ENCODE peak calls at places on chromosomes 16 and 17, in eight cellular contexts. F is psoas muscle; W is NCI-H446; T is fibroblast of lung; J is Jurkat, Clone E6-1; G is hepatic stellate cell; U is stimulated activated CD8-positive, alpha-beta memory T cell treated with anti-CD3 and anti-CD28 coated beads, Interleukin-7, amount 100 ng/mL, for 1 hour; Q is HuH-7.5. P is an unnamed sample.

GRCh38 chr16:27174798-27175197 is 28.5 kb upstream of the KDM8 start:
- DNase-seq in T (no peak), G (peak), W (no peak), Q (no peak), J (peak), F (no peak), U (no peak), P (no peak)

GRCh38 chr17:42153919-42154491 is 784 bp downstream of the RAB5C start:
- DNase-seq in W (no peak), F (no peak), U (no peak), T (peak), Q (no peak), G (no peak), J (no peak), P (no peak)

GRCh38 chr17:332558-333322 is 19.9 kb downstream of the RPH3AL start:
- DNase-seq in J (no peak), F (peak), G (no peak), U (no peak), T (no peak), Q (no peak), W (no peak), P (no peak)

GRCh38 chr16:81701296-81701970 is 77.7 kb upstream of the PLCG2 start:
- DNase-seq in U (no peak), W (no peak), T (no peak), G (no peak), J (no peak), Q (no peak), F (no peak), P (no peak)

GRCh38 chr16:84461029-84461415 is 43.4 kb downstream of the MEAK7 start:
- DNase-seq in Q (no peak), W (no peak), T (no peak), F (no peak), U (no peak), G (no peak), J (no peak), P (no peak)

GRCh38 chr16:67555795-67556212 is 6.5 kb upstream of the CTCF start:
- DNase-seq in W (no peak), F (no peak), U (no peak), Q (no peak), G (no peak), J (peak), T (peak), P (no peak)

GRCh38 chr17:31704483-31704882 is 154.6 kb downstream of the COPRS start:
- DNase-seq in J (no peak), T (no peak), F (no peak), G (no peak), Q (no peak), U (no peak), W (no peak), P (no peak)

GRCh38 chr17:3695723-3696411 is at the start of gene P2RX5:
- DNase-seq in W (no peak), J (peak), Q (no peak), T (no peak), G (no peak), U (no peak), F (peak), P (peak)

GRCh38 chr17:57597531-57598453 is 147.3 kb downstream of the CCDC182 start:
- DNase-seq in J (no peak), F (peak), G (peak), Q (peak), W (no peak), T (peak), U (no peak), P (no peak)

GRCh38 chr16:20899503-20900298 is 457 bp downstream of the DCUN1D3 start:
- DNase-seq in U (no peak), G (peak), T (no peak), Q (peak), W (no peak), F (no peak), J (no peak), P (no peak)

GRCh38 chr17:81509687-81510523 is 2.7 kb downstream of the ACTG1 start:
- DNase-seq in Q (no peak), J (no peak), F (no peak), T (no peak), G (no peak), U (no peak), W (no peak), P (no peak)

GRCh38 chr17:71180801-71181385 is 939.9 kb upstream of the SOX9 start:
- DNase-seq in G (no peak), J (no peak), Q (no peak), F (no peak), T (peak), W (peak), U (no peak), P (no peak)

GRCh38 chr16:29852654-29853053 is 10.4 kb downstream of the CDIPT start:
- DNase-seq in Q (no peak), J (no peak), G (peak), F (no peak), T (peak), U (no peak), W (no peak), P (no peak)

GRCh38 chr17:81868674-81869220 is 2.4 kb downstream of the ARHGDIA start:
- DNase-seq in G (peak), J (no peak), F (peak), U (no peak), W (no peak), T (peak), Q (no peak), P (no peak)

GRCh38 chr16:87129771-87130170 is 187.4 kb downstream of the C16orf95 start:
- DNase-seq in G (peak), J (no peak), U (no peak), F (no peak), W (no peak), T (no peak), Q (no peak), P (no peak)

GRCh38 chr17:62674841-62675240 is 47.4 kb downstream of the MRC2 start:
- DNase-seq in G (no peak), T (no peak), Q (no peak), F (no peak), W (peak), U (no peak), J (no peak), P (no peak)

GRCh38 chr17:75891022-75891604 is 5.6 kb downstream of the TRIM65 start:
- DNase-seq in Q (no peak), F (no peak), G (no peak), T (no peak), W (no peak), U (no peak), J (no peak), P (no peak)

GRCh38 chr17:45973943-45974859 is 24.8 kb upstream of the STH start:
- DNase-seq in W (no peak), Q (no peak), F (no peak), G (no peak), J (no peak), U (no peak), T (no peak), P (no peak)

GRCh38 chr17:40316571-40317344 is 7.8 kb downstream of the RARA start:
- DNase-seq in F (peak), Q (peak), W (no peak), T (peak), G (peak), U (no peak), J (no peak), P (no peak)

GRCh38 chr16:81703177-81704155 is 75.6 kb upstream of the PLCG2 start:
- DNase-seq in W (peak), T (peak), J (no peak), G (peak), U (no peak), Q (no peak), F (no peak), P (no peak)

GRCh38 chr17:46870116-46870803 is 18.9 kb downstream of the WNT9B start:
- DNase-seq in F (no peak), J (no peak), T (no peak), U (no peak), Q (peak), W (no peak), G (no peak), P (no peak)

GRCh38 chr17:65055280-65055707 is 1.2 kb downstream of the GNA13 start:
- DNase-seq in Q (no peak), W (no peak), F (no peak), G (no peak), U (no peak), J (peak), T (no peak), P (no peak)

GRCh38 chr17:4256952-4257351 is 6.8 kb downstream of the ANKFY1 start:
- DNase-seq in U (no peak), T (no peak), Q (no peak), W (no peak), G (no peak), F (no peak), J (no peak), P (no peak)

GRCh38 chr17:79789943-79790804 is 6.7 kb downstream of the CBX8 start:
- DNase-seq in Q (peak), U (no peak), J (no peak), F (peak), W (no peak), G (peak), T (no peak), P (no peak)

GRCh38 chr17:37273419-37274051 is 102.2 kb upstream of the C17orf78 start:
- DNase-seq in J (no peak), W (no peak), T (peak), F (no peak), Q (no peak), U (no peak), G (peak), P (no peak)

GRCh38 chr16:15829460-15829859 is 27.4 kb downstream of the MYH11 start:
- DNase-seq in J (no peak), F (peak), G (peak), W (no peak), T (peak), Q (no peak), U (no peak), P (no peak)